ENCODE peak calls at places on chromosomes 4 and X, in five cellular contexts. O is IMR-90, W is neural progenitor cell, S is tibial artery, F is dorsolateral prefrontal cortex. P is an unnamed sample.
A peak's percentile ranks its signal among the peaks of the same experiment; 100 is the strongest.

GRCh38 chrX:95640226-95640625 is 1044.4 kb upstream of the DIAPH2 start:
- DNase-seq in O (no peak), F (no peak), W (no peak), S (no peak), P (no peak)

GRCh38 chrX:18468599-18468998 is 43.2 kb downstream of the CDKL5 start:
- DNase-seq in F (no peak), O (no peak), S (no peak), W (no peak), P (no peak)

GRCh38 chrX:8726031-8726652 is 5.8 kb downstream of the ANOS1 start:
- DNase-seq in S (no peak), F (no peak), O (no peak), W (no peak), P (no peak)

GRCh38 chrX:28651186-28651585 is 63.9 kb downstream of the IL1RAPL1 start:
- DNase-seq in O (no peak), W (no peak), S (no peak), F (no peak), P (no peak)

GRCh38 chr4:97984545-97985131 is 158.6 kb downstream of the STPG2 start:
- DNase-seq in S (no peak), W (peak; percentile 28), O (no peak), F (no peak), P (no peak)

GRCh38 chrX:140467211-140467610 is 37.7 kb downstream of the SOX3 start:
- DNase-seq in F (no peak), O (no peak), S (no peak), W (no peak), P (no peak)

GRCh38 chr4:26873391-26874026 is 12.9 kb downstream of the STIM2 start:
- DNase-seq in S (no peak), W (no peak), O (no peak), F (no peak), P (no peak)

GRCh38 chr4:169620846-169621228 is 459 bp downstream of the CLCN3 start:
- DNase-seq in O (no peak), F (no peak), S (no peak), W (peak; percentile 40), P (no peak)

GRCh38 chr4:163111588-163111987 is 55.1 kb downstream of the NAF1 start:
- DNase-seq in F (no peak), W (peak; percentile 46), O (peak; percentile 26), S (no peak), P (no peak)

GRCh38 chrX:119647552-119648420 is 41.6 kb upstream of the NKRF start:
- DNase-seq in S (no peak), W (no peak), O (no peak), F (no peak), P (no peak)

GRCh38 chr4:77593101-77593500 is 12.5 kb upstream of the CXCL13 start:
- DNase-seq in F (no peak), O (no peak), S (no peak), W (no peak), P (no peak)

GRCh38 chrX:97616883-97617510 is 733.3 kb downstream of the RPA4 start:
- DNase-seq in O (peak; percentile 74), S (no peak), W (no peak), F (no peak), P (no peak)

GRCh38 chrX:72169008-72169728 is 12.4 kb upstream of the PIN4 start:
- DNase-seq in S (no peak), W (no peak), O (no peak), F (no peak), P (no peak)

GRCh38 chr4:158821228-158822009 is 52.6 kb downstream of the FNIP2 start:
- DNase-seq in F (no peak), O (peak; percentile 55), W (no peak), S (no peak), P (no peak)

GRCh38 chrX:139882299-139882698 is 50.6 kb downstream of the ATP11C start:
- DNase-seq in F (no peak), S (no peak), O (no peak), W (no peak), P (no peak)

GRCh38 chr4:53937918-53938317 is 126.5 kb downstream of the CHIC2 start:
- DNase-seq in S (no peak), W (no peak), F (no peak), O (peak; percentile 95), P (no peak)

GRCh38 chr4:153676984-153677383 is 7.1 kb upstream of the TLR2 start:
- DNase-seq in S (no peak), O (peak; percentile 63), W (no peak), F (no peak), P (no peak)

GRCh38 chrX:46582964-46583363 is 9.4 kb downstream of the CHST7 start:
- DNase-seq in S (no peak), F (no peak), W (no peak), O (peak; percentile 92), P (no peak)

GRCh38 chrX:80285131-80285773 is 135.0 kb upstream of the TENT5D start:
- DNase-seq in W (peak; percentile 68), S (no peak), O (peak; percentile 1), F (no peak), P (no peak)

GRCh38 chrX:20224814-20225487 is 41.8 kb downstream of the RPS6KA3 start:
- DNase-seq in F (no peak), S (no peak), W (no peak), O (peak; percentile 56), P (no peak)

GRCh38 chrX:12370444-12371089 is 232.3 kb downstream of the FRMPD4 start:
- DNase-seq in S (no peak), O (peak; percentile 94), W (no peak), F (no peak), P (no peak)

GRCh38 chr4:101178731-101179130 is 168.6 kb downstream of the PPP3CA start:
- DNase-seq in S (no peak), O (peak; percentile 50), F (no peak), W (no peak), P (no peak)

GRCh38 chr4:184573701-184574100 is 75.5 kb downstream of the CASP3 start:
- DNase-seq in S (no peak), O (no peak), F (no peak), W (no peak), P (no peak)

GRCh38 chr4:26061248-26061986 is 147.4 kb downstream of the SMIM20 start:
- DNase-seq in F (no peak), S (no peak), O (peak; percentile 60), W (peak; percentile 73), P (no peak)

DNA sequence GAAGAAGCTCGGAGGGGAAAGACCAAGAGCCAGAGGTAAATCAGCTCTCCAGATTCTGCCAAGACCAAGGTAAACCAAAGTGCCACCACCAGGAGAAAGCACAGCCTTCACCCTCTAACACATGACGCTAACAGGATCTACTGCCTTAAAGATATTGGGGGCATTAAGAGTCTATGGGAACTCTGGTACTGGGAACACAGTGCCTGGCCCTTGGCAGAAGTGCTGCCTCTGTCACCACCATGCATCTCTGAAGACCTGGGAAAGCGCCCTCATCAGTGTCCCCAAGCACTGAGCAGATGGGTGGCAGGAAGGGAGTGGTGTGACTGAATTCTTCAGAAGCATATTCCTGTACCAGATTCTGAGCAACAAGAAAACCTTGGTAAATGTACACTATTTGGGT is 1.3 kb downstream of the QDPR start:
- DNase-seq in W (no peak), O (no peak), F (no peak), S (no peak), P (no peak)
- H3K27ac ChIP-seq in W (no peak overlapping the region), O (no peak overlapping the region), F (peak overlapping the region; percentile 98), S (peak overlapping the region; percentile 78), P (peak overlapping the region; percentile 96)

GRCh38 chrX:153396320-153397195 is 4.6 kb downstream of the PNMA6E start:
- DNase-seq in F (no peak), W (no peak), O (no peak), S (no peak), P (no peak)

GRCh38 chrX:153395613-153396319 is 5.4 kb downstream of the PNMA6E start:
- DNase-seq in F (no peak), S (no peak), W (no peak), O (no peak), P (no peak)

GRCh38 chrX:153400146-153401132 is 711 bp downstream of the PNMA6E start:
- DNase-seq in S (no peak), W (peak; percentile 67), F (no peak), O (no peak), P (no peak)

GRCh38 chrX:153397256-153397960 is 3.7 kb downstream of the PNMA6E start:
- DNase-seq in S (no peak), F (no peak), W (no peak), O (no peak), P (no peak)

DNA sequence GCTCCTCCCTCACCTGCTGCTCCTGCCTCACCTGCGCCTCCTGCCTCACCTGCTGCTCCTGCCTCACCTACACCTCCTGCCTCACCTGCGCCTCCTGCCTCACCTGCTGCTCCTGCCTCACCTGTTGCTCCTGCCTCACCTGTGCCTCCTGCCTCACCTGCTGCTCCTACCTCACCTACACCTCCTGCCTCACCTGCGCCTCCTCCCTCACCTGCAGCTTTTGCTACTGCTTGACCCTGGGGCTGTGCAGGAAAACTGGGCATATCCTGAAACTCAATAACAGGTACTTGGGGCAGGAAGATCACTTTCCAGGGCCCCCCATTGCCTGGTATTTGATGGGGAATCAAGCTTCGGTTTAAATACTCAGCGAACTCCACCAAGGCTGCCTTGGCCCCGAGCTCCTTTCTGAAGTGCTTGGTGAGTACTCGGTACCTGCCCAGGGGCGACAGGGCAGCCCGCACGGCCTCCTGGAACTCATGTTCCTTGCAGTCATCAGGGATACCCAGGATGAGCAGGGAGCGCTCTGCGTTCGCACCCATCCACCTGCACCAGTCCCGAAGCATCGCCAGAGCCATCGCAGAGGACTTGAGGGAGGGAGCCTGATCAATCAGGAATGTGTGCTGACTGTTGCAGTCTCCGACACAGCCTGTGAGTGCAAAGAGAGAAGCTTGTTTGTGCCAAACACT is 2.7 kb downstream of the PNMA6E start:
- DNase-seq in F (no peak), W (no peak), O (no peak), S (no peak), P (no peak)
- H3K27ac ChIP-seq in F (no peak overlapping the region), W (no peak overlapping the region), O (no peak overlapping the region), S (no peak overlapping the region), P (no peak overlapping the region)

DNA sequence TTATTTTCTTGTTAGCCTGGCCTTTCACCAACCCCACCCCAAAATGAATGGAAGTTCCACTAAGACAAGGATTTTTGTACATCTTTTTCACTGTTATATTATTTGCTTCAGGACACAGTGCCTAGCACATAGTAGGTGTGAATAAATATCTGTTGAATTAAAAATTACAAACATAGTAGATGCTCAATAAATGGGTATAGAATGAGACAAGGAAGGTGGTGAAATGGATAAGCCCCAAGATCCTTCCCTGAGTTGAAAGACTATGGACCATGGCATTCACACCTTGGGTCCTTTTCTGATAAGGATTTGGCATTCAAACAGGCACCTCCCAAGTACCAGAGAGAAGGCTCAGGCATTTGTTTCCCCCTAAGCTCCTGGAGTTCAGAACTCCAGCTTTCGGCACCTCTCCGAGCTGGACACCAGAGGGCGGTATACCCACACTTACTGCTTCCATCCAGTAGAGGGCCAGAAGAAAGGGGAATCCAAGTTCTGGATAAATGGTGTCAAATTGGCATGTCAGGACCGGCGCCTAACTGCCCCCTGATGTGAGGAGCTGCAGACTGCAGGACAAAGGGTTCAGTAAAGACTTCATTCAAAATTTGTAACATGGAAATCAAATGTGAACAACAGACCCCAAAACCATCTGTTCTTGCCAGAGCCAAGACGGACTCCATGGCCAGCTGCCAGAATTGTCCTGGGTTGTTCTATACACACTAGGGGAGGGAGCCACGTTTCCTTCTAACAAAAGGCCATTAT is 193.0 kb downstream of the GPC3 start:
- DNase-seq in F (peak; percentile 61), W (peak; percentile 85), O (peak; percentile 66), S (peak; percentile 31), P (peak; percentile 45)
- H3K27ac ChIP-seq in F (no peak overlapping the region), W (no peak overlapping the region), O (no peak overlapping the region), S (no peak overlapping the region), P (no peak overlapping the region)

GRCh38 chr4:3771167-3771809 is 5.1 kb downstream of the ADRA2C start:
- DNase-seq in W (no peak), O (no peak), S (no peak), F (no peak), P (no peak)
- H3K27ac ChIP-seq in W (no peak overlapping the region), O (no peak overlapping the region), S (peak overlapping the region; percentile 68), F (no peak overlapping the region), P (peak overlapping the region; percentile 85)

P was measured in caudate nucleus.